ENCODE peak calls at places on chromosome 19, in four cellular contexts. One of them, this sample, is unnamed.

GRCh38 chr19:6424939-6425731 is 524 bp upstream of the KHSRP start:
- DNase-seq in HepG2: peak
- DNase-seq in K562: peak
- DNase-seq in SK-N-SH: peak
- DNase-seq in this sample: peak

GRCh38 chr19:1653300-1653628 is 849 bp upstream of the TCF3 start:
- DNase-seq in SK-N-SH: no peak
- DNase-seq in K562: no peak
- DNase-seq in HepG2: no peak
- DNase-seq in this sample: no peak

GRCh38 chr19:47309038-47309437 is 623 bp upstream of the C5AR1 start:
- DNase-seq in K562: no peak
- DNase-seq in HepG2: no peak
- DNase-seq in SK-N-SH: no peak
- DNase-seq in this sample: no peak

GRCh38 chr19:28905996-28906395 is 307.0 kb downstream of the UQCRFS1 start:
- DNase-seq in SK-N-SH: no peak
- DNase-seq in K562: no peak
- DNase-seq in HepG2: no peak
- DNase-seq in this sample: no peak

GRCh38 chr19:3849092-3849491 is 19.7 kb downstream of the ZFR2 start:
- DNase-seq in HepG2: peak
- DNase-seq in K562: peak
- DNase-seq in SK-N-SH: peak
- DNase-seq in this sample: no peak

GRCh38 chr19:54430306-54431254 is 15.3 kb downstream of the TTYH1 start:
- DNase-seq in SK-N-SH: peak
- DNase-seq in HepG2: no peak
- DNase-seq in K562: peak
- DNase-seq in this sample: no peak

GRCh38 chr19:54115071-54116063 is at the start of the genes PRPF31 and TFPT:
- DNase-seq in SK-N-SH: peak
- DNase-seq in K562: peak
- DNase-seq in HepG2: peak
- DNase-seq in this sample: peak

GRCh38 chr19:3095375-3096191 is 1.4 kb downstream of the GNA11 start:
- DNase-seq in SK-N-SH: no peak
- DNase-seq in HepG2: peak
- DNase-seq in K562: no peak
- DNase-seq in this sample: no peak

GRCh38 chr19:55261671-55262126 is 2.9 kb upstream of the PPP6R1 start:
- DNase-seq in HepG2: no peak
- DNase-seq in K562: no peak
- DNase-seq in SK-N-SH: peak
- DNase-seq in this sample: no peak

GRCh38 chr19:4053423-4054324 is 13.0 kb downstream of the ZBTB7A start:
- DNase-seq in SK-N-SH: no peak
- DNase-seq in HepG2: no peak
- DNase-seq in K562: no peak
- DNase-seq in this sample: no peak

GRCh38 chr19:15251010-15251748 is 18.9 kb upstream of the EPHX3 start:
- DNase-seq in K562: no peak
- DNase-seq in SK-N-SH: no peak
- DNase-seq in HepG2: no peak
- DNase-seq in this sample: no peak

GRCh38 chr19:45472557-45473365 is 5.0 kb downstream of the FOSB start:
- DNase-seq in SK-N-SH: no peak
- DNase-seq in HepG2: no peak
- DNase-seq in K562: no peak
- DNase-seq in this sample: no peak

GRCh38 chr19:39057615-39058014 is 25.3 kb upstream of the FBXO27 start:
- DNase-seq in HepG2: no peak
- DNase-seq in SK-N-SH: no peak
- DNase-seq in K562: no peak
- DNase-seq in this sample: no peak

GRCh38 chr19:13843104-13843921 is 33.6 kb upstream of the NANOS3 start:
- DNase-seq in K562: no peak
- DNase-seq in SK-N-SH: peak
- DNase-seq in HepG2: no peak
- DNase-seq in this sample: no peak

GRCh38 chr19:56971230-56971629 is 130.7 kb upstream of the PEG3 start:
- DNase-seq in K562: no peak
- DNase-seq in SK-N-SH: no peak
- DNase-seq in HepG2: no peak
- DNase-seq in this sample: no peak

GRCh38 chr19:4676955-4677731 is 7.0 kb upstream of the MYDGF start:
- DNase-seq in SK-N-SH: peak
- DNase-seq in K562: peak
- DNase-seq in HepG2: peak
- DNase-seq in this sample: no peak

GRCh38 chr19:14952767-14953166 is 11.5 kb downstream of the OR7C2 start:
- DNase-seq in SK-N-SH: no peak
- DNase-seq in HepG2: no peak
- DNase-seq in K562: no peak
- DNase-seq in this sample: no peak

GRCh38 chr19:44788971-44789370 is 11.3 kb downstream of the CBLC start:
- DNase-seq in SK-N-SH: no peak
- DNase-seq in HepG2: no peak
- DNase-seq in K562: no peak
- DNase-seq in this sample: no peak

GRCh38 chr19:12954150-12954962 is 2.7 kb downstream of the GADD45GIP1 start:
- DNase-seq in HepG2: no peak
- DNase-seq in SK-N-SH: no peak
- DNase-seq in K562: no peak
- DNase-seq in this sample: no peak

GRCh38 chr19:36489139-36489919 is at the start of gene ZNF566:
- DNase-seq in SK-N-SH: peak
- DNase-seq in HepG2: peak
- DNase-seq in K562: peak
- DNase-seq in this sample: peak

GRCh38 chr19:36488816-36489138 is 584 bp downstream of the ZNF566 start:
- DNase-seq in K562: peak
- DNase-seq in HepG2: peak
- DNase-seq in SK-N-SH: peak
- DNase-seq in this sample: no peak

GRCh38 chr19:36488118-36488815 is 1.1 kb downstream of the ZNF566 start:
- DNase-seq in K562: no peak
- DNase-seq in HepG2: no peak
- DNase-seq in SK-N-SH: no peak
- DNase-seq in this sample: no peak

DNA sequence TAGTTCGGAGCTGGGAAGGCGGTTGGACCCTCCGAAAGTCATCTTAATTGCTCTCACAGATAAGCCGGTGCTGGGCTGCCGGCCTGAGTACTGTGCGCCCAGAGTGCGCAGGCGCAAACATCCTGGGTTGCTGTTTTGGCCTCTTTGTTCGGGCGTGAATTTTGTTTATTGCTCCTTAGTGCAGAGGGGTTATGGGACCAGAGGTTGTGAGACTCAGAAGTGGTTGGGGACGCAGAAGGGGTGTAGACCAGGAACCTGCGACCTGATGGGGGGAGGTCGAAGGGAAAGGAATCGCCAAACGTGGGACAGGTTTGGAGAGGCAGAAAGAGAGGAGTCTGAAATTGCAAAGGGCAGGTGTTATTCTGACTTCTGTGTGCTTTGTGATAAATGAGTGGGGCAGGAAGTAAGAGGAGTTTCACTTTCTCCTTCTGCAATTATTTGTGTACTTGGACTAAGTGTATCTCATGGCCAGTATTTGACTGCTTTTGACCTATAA is 607 bp upstream of the ZNF566 start:
- DNase-seq in HepG2: peak
- DNase-seq in SK-N-SH: peak
- DNase-seq in K562: peak
- DNase-seq in this sample: peak
- TF ChIP-seq YY1 in HepG2: no peak
- TF ChIP-seq YY1 in SK-N-SH: no peak
- TF ChIP-seq YY1 in K562: no peak
- TF ChIP-seq YY1 in this sample: no peak

GRCh38 chr19:8242212-8242821 is 33.1 kb downstream of the CERS4 start:
- DNase-seq in K562: no peak
- DNase-seq in HepG2: no peak
- DNase-seq in SK-N-SH: no peak
- DNase-seq in this sample: no peak
- TF ChIP-seq NFIC in K562: no peak
- TF ChIP-seq NFIC in HepG2: no peak
- TF ChIP-seq NFIC in SK-N-SH: no peak
- TF ChIP-seq NFIC in this sample: no peak

DNA sequence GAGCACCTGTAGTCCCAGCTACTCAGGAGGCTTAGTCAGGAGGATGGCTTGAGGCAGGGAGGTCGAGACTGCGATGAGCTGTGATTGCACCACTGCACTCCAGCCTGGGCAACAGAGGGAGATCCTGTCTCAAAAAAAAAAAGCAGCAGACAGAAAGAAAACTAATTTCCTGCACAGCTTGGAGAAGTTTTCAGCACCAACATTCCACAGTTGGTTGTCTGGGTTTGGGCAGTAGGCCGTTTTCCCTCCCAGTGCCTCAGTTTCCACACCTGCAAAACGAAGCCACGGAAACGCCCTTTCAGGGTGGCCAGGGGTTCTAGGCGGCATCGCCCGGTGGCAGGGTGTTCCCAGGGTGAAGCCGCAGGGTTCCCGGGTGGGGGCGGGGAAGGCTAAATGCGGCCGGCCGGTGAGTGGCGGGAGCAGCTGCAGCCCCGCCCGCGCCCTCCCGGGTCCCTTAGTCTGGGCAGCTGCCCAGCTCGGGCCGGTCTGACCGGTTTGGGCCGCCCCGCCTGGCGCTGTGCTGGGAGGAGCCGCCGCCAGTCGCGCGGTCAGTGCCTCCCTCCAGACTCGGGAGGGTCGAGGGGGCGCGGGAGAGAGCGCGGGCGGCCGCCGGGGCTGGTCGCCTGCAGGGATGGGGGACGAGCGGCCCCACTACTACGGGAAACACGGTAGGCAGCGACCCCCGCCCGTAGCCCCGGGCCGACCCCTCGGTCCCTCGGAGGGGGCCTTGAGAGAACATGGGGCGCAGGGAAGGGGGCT is at the start of gene SLC44A2:
- DNase-seq in HepG2: no peak
- DNase-seq in K562: peak
- DNase-seq in SK-N-SH: peak
- DNase-seq in this sample: no peak
- TF ChIP-seq YY1 in HepG2: no peak
- TF ChIP-seq YY1 in K562: no peak
- TF ChIP-seq YY1 in SK-N-SH: no peak
- TF ChIP-seq YY1 in this sample: no peak

DNA sequence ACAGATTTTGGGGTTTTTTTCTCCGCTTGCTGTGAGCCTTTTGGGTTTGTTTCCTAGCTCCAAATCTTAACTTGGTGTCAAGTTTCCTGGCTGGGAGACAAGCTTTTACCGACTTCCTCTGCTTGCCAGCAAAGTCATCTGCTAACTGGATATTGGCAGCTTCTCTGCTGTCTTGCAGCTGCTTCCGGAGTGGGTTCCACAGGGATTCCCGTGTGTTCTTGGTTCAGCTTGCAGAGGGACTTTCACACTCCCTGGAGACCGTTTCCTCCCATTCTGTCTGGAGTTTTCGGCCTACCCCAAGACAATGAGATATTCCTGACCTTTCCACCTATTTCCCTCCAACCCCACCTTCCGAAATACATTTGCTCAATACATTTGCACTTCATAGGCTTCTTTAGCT is 2.2 kb upstream of the COLGALT1 start:
- DNase-seq in K562: no peak
- DNase-seq in HepG2: no peak
- DNase-seq in SK-N-SH: no peak
- DNase-seq in this sample: no peak
- TF ChIP-seq NFIC in K562: peak
- TF ChIP-seq NFIC in HepG2: no peak
- TF ChIP-seq NFIC in SK-N-SH: peak
- TF ChIP-seq NFIC in this sample: no peak

GRCh38 chr19:49430172-49430677 is 5.0 kb downstream of the GFY start:
- DNase-seq in SK-N-SH: no peak
- DNase-seq in K562: no peak
- DNase-seq in HepG2: no peak
- DNase-seq in this sample: no peak

GRCh38 chr19:49425922-49426592 is 869 bp downstream of the GFY start:
- DNase-seq in K562: peak
- DNase-seq in HepG2: no peak
- DNase-seq in SK-N-SH: no peak
- DNase-seq in this sample: no peak

GRCh38 chr19:49428547-49429451 is 3.6 kb downstream of the GFY start:
- DNase-seq in SK-N-SH: no peak
- DNase-seq in HepG2: no peak
- DNase-seq in K562: no peak
- DNase-seq in this sample: no peak

GRCh38 chr19:49427339-49427738 is 2.2 kb downstream of the GFY start:
- DNase-seq in SK-N-SH: no peak
- DNase-seq in K562: no peak
- DNase-seq in HepG2: no peak
- DNase-seq in this sample: no peak

GRCh38 chr19:49427855-49428546 is 2.8 kb downstream of the GFY start:
- DNase-seq in HepG2: no peak
- DNase-seq in K562: peak
- DNase-seq in SK-N-SH: peak
- DNase-seq in this sample: no peak
- TF ChIP-seq YY1 in HepG2: no peak
- TF ChIP-seq YY1 in K562: no peak
- TF ChIP-seq YY1 in SK-N-SH: no peak
- TF ChIP-seq YY1 in this sample: no peak

GRCh38 chr19:32421589-32422361 is 16.2 kb downstream of the DPY19L3 start:
- DNase-seq in K562: peak
- DNase-seq in HepG2: no peak
- DNase-seq in SK-N-SH: no peak
- DNase-seq in this sample: no peak
- TF ChIP-seq NFIC in K562: peak
- TF ChIP-seq NFIC in HepG2: no peak
- TF ChIP-seq NFIC in SK-N-SH: no peak
- TF ChIP-seq NFIC in this sample: no peak

DNA sequence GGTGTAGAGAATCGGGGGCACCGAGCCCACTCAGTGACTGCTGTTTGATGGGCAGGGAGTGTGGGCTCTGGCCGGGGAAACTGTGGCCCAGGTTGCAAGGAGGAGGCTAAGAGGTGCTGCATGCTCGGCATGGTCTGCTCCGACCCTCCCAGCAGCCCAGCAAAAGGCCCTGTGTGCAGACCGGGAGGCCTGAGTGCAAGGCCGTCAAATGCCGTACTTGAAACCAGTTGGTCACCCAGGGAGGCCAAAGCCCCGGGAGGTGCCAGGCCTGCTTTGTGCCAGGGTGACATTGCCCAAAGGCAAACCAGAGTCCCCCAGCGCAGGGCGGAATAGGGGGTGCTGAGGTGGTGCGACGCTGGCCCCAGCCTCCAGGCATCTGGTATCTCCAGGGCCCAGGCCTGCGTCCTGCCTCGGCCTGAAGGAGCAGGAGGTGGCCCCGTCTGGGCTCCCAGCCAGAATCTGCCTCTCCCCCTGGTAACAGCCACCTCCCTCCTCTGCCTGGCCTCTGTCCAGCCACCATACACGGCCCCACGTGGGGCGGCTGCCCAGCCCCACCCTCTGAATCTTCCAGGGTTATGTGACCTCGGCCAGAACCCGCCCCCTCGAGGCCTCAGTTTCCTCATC is 4.0 kb downstream of the PIK3R2 start:
- DNase-seq in SK-N-SH: peak
- DNase-seq in HepG2: peak
- DNase-seq in K562: peak
- DNase-seq in this sample: no peak
- TF ChIP-seq YY1 in SK-N-SH: no peak
- TF ChIP-seq YY1 in HepG2: no peak
- TF ChIP-seq YY1 in K562: peak
- TF ChIP-seq YY1 in this sample: no peak

GRCh38 chr19:49997709-49998108 is 27.5 kb downstream of the VRK3 start:
- DNase-seq in SK-N-SH: peak
- DNase-seq in K562: peak
- DNase-seq in HepG2: peak
- DNase-seq in this sample: peak
- TF ChIP-seq NFIC in SK-N-SH: no peak
- TF ChIP-seq NFIC in K562: no peak
- TF ChIP-seq NFIC in HepG2: no peak
- TF ChIP-seq NFIC in this sample: no peak